ENCODE peak calls at places on chromosomes 3 and 15, in six cellular contexts. D is neuronal stem cell, O is PC-3, A is cardiac muscle cell, N is Panc1, T is adrenal gland. I is an unnamed sample. For H3K27me3, the result is how much of the 10 kb centered on the place peaks cover.

GRCh38 chr15:43185161-43186002 is at the start of gene CCNDBP1:
- DNase-seq in D (peak), O (peak), A (peak), N (peak), T (peak), I (peak)

GRCh38 chr3:23758253-23758838 is 47.4 kb upstream of the UBE2E1 start:
- DNase-seq in D (no peak), O (no peak), A (no peak), N (no peak), T (no peak), I (no peak)

GRCh38 chr3:111714305-111714704 is 119.2 kb upstream of the ZBED2 start:
- DNase-seq in D (no peak), O (peak), A (peak), N (no peak), T (no peak), I (peak)

GRCh38 chr15:82530006-82530405 is 10.3 kb downstream of the RPS17 start:
- DNase-seq in D (no peak), O (no peak), A (no peak), N (no peak), T (no peak), I (no peak)

GRCh38 chr3:82376883-82377282 is 615.4 kb upstream of the GBE1 start:
- DNase-seq in D (peak), O (peak), A (no peak), N (no peak), T (no peak), I (no peak)

GRCh38 chr15:101523560-101523940 is 34.0 kb upstream of the PCSK6 start:
- DNase-seq in D (no peak), O (no peak), A (no peak), N (no peak), T (no peak), I (no peak)

GRCh38 chr3:157156844-157157635 is 2.9 kb downstream of the CCNL1 start:
- DNase-seq in D (no peak), O (no peak), A (no peak), N (no peak), T (no peak), I (no peak)

GRCh38 chr3:177141899-177142651 is 55.2 kb downstream of the TBL1XR1 start:
- DNase-seq in D (no peak), O (no peak), A (no peak), N (no peak), T (no peak), I (no peak)

GRCh38 chr3:20125912-20126311 is 60.1 kb downstream of the SGO1 start:
- DNase-seq in D (no peak), O (no peak), A (no peak), N (no peak), T (peak), I (no peak)

GRCh38 chr3:125141596-125142417 is 70.7 kb downstream of the SLC12A8 start:
- DNase-seq in D (no peak), O (no peak), A (peak), N (no peak), T (peak), I (no peak)

GRCh38 chr15:82647045-82647834 is at the start of gene CPEB1:
- DNase-seq in D (no peak), O (no peak), A (peak), N (no peak), T (peak), I (no peak)

GRCh38 chr3:188404124-188404523 is 250.2 kb downstream of the LPP start:
- DNase-seq in D (no peak), O (no peak), A (no peak), N (no peak), T (no peak), I (no peak)

GRCh38 chr3:108338901-108339545 is 42.7 kb downstream of the HHLA2 start:
- DNase-seq in D (no peak), O (no peak), A (no peak), N (no peak), T (no peak), I (no peak)

GRCh38 chr3:136586580-136586979 is 165.6 kb downstream of the STAG1 start:
- DNase-seq in D (no peak), O (no peak), A (no peak), N (no peak), T (no peak), I (no peak)

GRCh38 chr15:25801586-25802284 is 61.4 kb downstream of the ATP10A start:
- DNase-seq in D (no peak), O (no peak), A (no peak), N (no peak), T (no peak), I (peak)

GRCh38 chr3:47420044-47420430 is 39.2 kb downstream of the PTPN23 start:
- DNase-seq in D (no peak), O (no peak), A (no peak), N (no peak), T (no peak), I (no peak)

GRCh38 chr15:101451192-101451799 is 38.2 kb downstream of the PCSK6 start:
- DNase-seq in D (no peak), O (no peak), A (peak), N (no peak), T (peak), I (no peak)

GRCh38 chr3:187191271-187191670 is 6.0 kb upstream of the RTP1 start:
- DNase-seq in D (no peak), O (no peak), A (no peak), N (no peak), T (no peak), I (no peak)

GRCh38 chr3:124966557-124967480 is 32.3 kb upstream of the MUC13 start:
- DNase-seq in D (no peak), O (no peak), A (no peak), N (no peak), T (peak), I (no peak)

GRCh38 chr3:124322309-124322880 is 330.5 kb upstream of the ROPN1 start:
- DNase-seq in D (no peak), O (peak), A (no peak), N (no peak), T (no peak), I (peak)

GRCh38 chr3:54278960-54279359 is 156.6 kb downstream of the CACNA2D3 start:
- DNase-seq in D (no peak), O (no peak), A (no peak), N (no peak), T (no peak), I (no peak)

GRCh38 chr3:25552251-25552650 is 112.5 kb downstream of the TOP2B start:
- DNase-seq in D (no peak), O (no peak), A (no peak), N (no peak), T (no peak), I (no peak)

DNA sequence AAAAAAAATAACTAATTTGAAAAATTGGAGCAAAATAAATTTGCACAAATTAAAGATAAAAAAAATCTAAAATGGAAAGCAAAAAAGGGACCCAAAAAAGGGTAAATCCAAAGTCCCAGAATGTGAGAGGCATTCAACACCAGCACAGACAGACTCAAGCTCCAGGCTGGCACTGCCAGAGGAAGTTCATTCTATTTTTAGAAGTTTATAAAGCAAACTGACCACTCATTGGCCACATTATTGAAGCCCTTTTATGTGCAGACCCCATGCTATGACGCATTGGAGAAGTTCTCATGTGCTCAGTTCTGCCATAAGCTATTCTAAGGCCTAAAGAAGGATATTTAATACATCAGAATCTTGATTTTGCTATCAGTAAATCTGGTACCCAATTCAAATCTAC is 17.6 kb upstream of the BOC start:
- DNase-seq in D (no peak), O (no peak), A (no peak), N (no peak), T (no peak), I (no peak)
- H3K27ac ChIP-seq in D (no peak), O (no peak), A (no peak), N (no peak), T (no peak), I (peak)

GRCh38 chr15:80246425-80246894 is 5.6 kb downstream of the CTXND1 start:
- DNase-seq in D (no peak), O (no peak), A (no peak), N (no peak), T (peak), I (no peak)
- H3K27me3 ChIP-seq in D (under half), O (half or more), A (under half), N (under half), T (under half), I (half or more)

GRCh38 chr3:97952280-97952679 is 20.0 kb downstream of the RIOX2 start:
- DNase-seq in D (no peak), O (peak), A (no peak), N (no peak), T (peak), I (no peak)
- H3K27ac ChIP-seq in D (no peak), O (peak), A (no peak), N (no peak), T (no peak), I (no peak)

GRCh38 chr3:164040991-164041390 is 1037.3 kb downstream of the SI start:
- DNase-seq in D (no peak), O (no peak), A (peak), N (no peak), T (no peak), I (no peak)
- H3K27me3 ChIP-seq in D (under half), O (under half), A (under half), N (under half), T (under half), I (under half)

GRCh38 chr3:65400893-65401292 is 637.8 kb downstream of the MAGI1 start:
- DNase-seq in D (no peak), O (no peak), A (no peak), N (no peak), T (no peak), I (no peak)

GRCh38 chr3:65406470-65406869 is 632.2 kb downstream of the MAGI1 start:
- DNase-seq in D (no peak), O (peak), A (no peak), N (no peak), T (no peak), I (no peak)

GRCh38 chr3:65401359-65401810 is 637.3 kb downstream of the MAGI1 start:
- DNase-seq in D (no peak), O (no peak), A (peak), N (no peak), T (no peak), I (no peak)

GRCh38 chr3:65398953-65399352 is 639.8 kb downstream of the MAGI1 start:
- DNase-seq in D (no peak), O (peak), A (no peak), N (no peak), T (no peak), I (no peak)

DNA sequence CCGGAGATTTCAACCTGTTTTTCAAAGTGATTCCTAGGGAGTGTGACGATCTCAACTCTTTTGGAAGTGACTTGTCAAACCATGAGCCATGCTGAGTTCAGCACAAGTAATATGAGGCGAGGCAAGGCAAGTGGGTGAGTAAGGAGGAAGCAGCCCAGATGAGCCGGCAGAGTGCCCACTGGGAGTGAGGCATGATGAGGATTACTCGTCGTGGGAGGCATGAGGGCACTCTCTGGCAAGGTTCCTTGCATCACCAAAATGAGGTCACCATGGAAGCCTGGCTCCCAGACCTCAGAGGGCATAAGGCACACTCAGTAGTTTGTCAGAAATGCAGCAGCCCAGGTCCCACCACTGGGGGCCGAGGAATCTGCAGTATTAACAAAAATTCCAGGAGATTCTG is 636.1 kb downstream of the MAGI1 start:
- DNase-seq in D (no peak), O (peak), A (no peak), N (peak), T (peak), I (no peak)
- H3K27ac ChIP-seq in D (no peak), O (no peak), A (no peak), N (no peak), T (no peak), I (no peak)

GRCh38 chr15:69628256-69629093 is 175.9 kb downstream of the RPLP1 start:
- DNase-seq in D (no peak), O (no peak), A (no peak), N (no peak), T (no peak), I (peak)

GRCh38 chr15:69631978-69632377 is 179.4 kb downstream of the RPLP1 start:
- DNase-seq in D (no peak), O (no peak), A (no peak), N (no peak), T (no peak), I (no peak)

GRCh38 chr15:69631005-69631404 is 178.4 kb downstream of the RPLP1 start:
- DNase-seq in D (no peak), O (no peak), A (no peak), N (no peak), T (no peak), I (peak)

GRCh38 chr15:69627548-69628158 is 175.0 kb downstream of the RPLP1 start:
- DNase-seq in D (no peak), O (no peak), A (no peak), N (no peak), T (no peak), I (no peak)

DNA sequence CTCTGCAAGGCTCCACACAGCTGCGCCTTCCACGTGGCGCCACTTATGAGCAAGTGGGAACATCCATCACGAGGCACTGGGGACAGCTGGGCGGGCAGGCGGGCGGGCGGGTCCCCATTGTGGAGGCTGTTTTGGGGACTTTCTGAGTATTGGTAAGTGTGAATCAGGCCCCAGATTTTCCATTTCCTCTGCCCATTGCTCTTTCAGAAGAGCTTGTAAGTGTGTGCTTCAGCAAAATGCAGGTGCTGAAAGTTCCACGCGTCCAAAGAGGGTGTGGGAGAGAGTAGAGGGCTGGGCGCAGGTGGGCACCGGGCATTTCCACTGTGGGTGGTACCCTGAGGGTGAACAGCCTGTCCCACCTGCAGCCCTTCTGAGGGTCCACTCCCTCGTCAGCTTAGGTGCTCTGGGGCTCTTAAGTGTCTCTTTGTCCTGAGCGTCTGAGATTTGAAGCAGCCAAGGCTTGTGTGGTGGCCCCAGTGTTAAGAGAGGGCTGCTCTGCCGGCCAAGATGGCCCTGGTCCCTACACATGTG is 177.1 kb downstream of the RPLP1 start:
- DNase-seq in D (no peak), O (no peak), A (no peak), N (no peak), T (no peak), I (peak)
- H3K27me3 ChIP-seq in D (under half), O (under half), A (under half), N (under half), T (under half), I (under half)

DNA sequence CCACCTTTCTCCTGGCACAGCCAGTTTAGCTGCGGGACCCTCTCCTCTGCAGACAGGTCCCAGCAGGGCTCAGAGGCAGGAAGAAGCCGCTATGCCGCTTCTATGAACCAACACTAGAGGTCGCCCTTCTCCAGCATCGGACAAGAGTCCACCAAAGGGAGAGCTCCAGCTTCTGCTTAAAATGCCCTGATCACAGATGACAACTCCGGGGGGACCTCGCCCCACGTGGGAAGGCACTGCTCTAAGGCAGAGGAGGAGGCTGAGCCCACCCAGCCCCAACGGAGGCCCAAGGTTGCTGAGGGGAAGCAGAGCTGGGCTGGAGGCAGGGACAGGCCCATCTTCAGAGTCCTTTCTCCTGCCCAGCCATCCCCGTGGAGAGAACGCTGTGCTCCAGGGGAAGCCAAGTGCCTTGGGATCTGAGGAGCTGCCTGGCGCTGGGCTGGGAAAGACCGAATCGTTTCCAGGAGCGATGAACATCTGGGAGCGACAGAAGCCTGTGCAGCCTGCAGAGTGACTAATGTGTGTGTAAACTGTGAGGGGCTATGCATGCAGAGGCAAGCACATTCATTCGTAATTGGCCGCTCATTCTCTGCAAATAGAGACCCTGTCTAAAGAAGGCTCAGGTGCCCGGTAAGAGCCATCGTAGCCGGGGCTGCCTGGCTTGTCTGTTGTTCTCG is 43.5 kb upstream of the BDH1 start:
- DNase-seq in D (peak), O (peak), A (peak), N (peak), T (peak), I (no peak)
- H3K27ac ChIP-seq in D (no peak), O (peak), A (no peak), N (no peak), T (no peak), I (peak)

DNA sequence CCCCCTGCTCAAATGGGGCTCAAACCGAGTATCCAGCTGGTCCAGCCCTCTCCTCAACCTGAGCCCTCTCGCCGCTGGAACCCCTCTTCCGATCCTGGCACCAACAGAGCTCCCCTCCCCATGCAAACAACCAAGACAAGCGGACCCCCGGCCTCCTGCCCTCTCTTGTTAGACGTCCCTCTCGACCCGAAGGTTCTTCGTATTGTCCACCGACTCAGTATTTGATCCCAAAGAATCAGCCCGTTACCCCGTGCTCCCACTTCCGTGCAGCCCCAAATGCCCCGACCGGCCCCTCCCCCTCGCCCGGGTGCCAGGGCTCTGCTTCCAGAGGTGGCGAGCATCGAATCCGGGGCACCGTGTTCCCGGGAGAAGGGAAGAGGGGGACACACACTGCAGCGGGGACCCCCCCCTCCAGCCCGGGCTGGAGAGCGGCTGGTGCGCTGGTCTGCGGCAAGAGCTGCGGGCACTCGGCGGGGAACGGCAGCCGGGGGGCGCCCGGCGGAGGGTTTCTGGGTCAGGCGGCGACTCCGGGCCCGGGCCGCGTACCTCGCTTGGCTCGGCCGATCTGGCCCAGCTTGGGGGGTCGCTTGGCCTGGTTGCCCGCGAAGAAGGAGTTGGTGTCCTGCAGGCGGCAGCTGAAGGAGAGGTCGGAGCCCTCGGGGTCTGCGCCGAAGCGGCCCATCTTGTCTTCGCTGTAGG is 633 bp downstream of the CAMK2N2 start:
- DNase-seq in D (peak), O (no peak), A (no peak), N (no peak), T (no peak), I (no peak)
- H3K27me3 ChIP-seq in D (under half), O (under half), A (half or more), N (under half), T (under half), I (under half)

DNA sequence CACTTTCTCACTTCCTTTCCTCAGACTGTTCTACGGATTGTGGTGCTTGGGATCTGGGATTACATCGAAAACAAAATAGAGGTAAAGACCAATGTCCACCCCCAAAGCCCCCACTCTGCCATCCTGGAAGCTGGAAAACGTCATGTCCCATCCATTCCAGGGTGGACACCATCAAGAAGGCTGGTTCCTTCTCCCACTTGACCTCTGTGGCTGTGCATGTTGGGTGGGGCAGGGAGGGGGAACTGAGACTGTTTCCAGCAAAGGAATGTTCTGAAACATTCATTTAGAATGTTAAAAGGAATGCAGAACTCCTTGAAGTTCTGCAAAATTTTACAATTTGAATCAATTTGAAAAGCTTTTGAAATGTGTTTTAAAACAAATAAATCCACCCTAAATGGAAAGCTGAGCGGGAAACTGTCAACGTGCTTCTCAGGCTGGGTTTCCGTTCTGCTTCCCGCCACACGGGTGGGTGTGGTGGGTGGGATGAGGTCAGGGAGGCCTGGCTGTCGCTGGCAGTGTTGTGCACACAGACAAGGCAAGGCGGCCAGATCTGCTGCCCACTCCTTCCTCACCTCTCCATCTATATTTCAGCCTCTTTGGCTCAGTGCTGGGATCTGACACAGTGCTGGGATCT is 110.1 kb downstream of the TMEM266 start:
- DNase-seq in D (no peak), O (no peak), A (no peak), N (no peak), T (no peak), I (no peak)
- H3K27ac ChIP-seq in D (no peak), O (no peak), A (no peak), N (no peak), T (no peak), I (peak)

GRCh38 chr15:83897037-83897436 is 243.1 kb downstream of the ADAMTSL3 start:
- DNase-seq in D (no peak), O (no peak), A (no peak), N (no peak), T (no peak), I (no peak)
- H3K27me3 ChIP-seq in D (under half), O (under half), A (under half), N (under half), T (under half), I (under half)

I was measured in esophagus muscularis mucosa.